ENCODE peak calls at places on chromosomes 5 and 9, in six cellular contexts. H, V, L, Q, P and E are unnamed samples.

GRCh38 chr9:18775969-18776368 is 257.0 kb downstream of the SAXO1 start:
- ATAC-seq in H (peak), V (peak), L (no peak), Q (no peak), P (peak), E (no peak)

GRCh38 chr5:69493235-69493925 is 790 bp downstream of the OCLN start:
- ATAC-seq in H (peak), V (peak), L (peak), Q (peak), P (peak), E (peak)

GRCh38 chr5:173963867-173964429 is 25.0 kb upstream of the C5orf47 start:
- ATAC-seq in H (no peak), V (peak), L (peak), Q (peak), P (peak), E (no peak)

GRCh38 chr9:81565144-81565543 is 124.2 kb downstream of the TLE1 start:
- ATAC-seq in H (no peak), V (peak), L (no peak), Q (no peak), P (peak), E (no peak)

GRCh38 chr9:99368341-99369326 is 146.6 kb downstream of the SEC61B start:
- ATAC-seq in H (peak), V (peak), L (no peak), Q (peak), P (no peak), E (peak)

GRCh38 chr9:74589576-74589975 is 92.4 kb downstream of the RORB start:
- ATAC-seq in H (no peak), V (no peak), L (no peak), Q (no peak), P (no peak), E (peak)

GRCh38 chr5:151030377-151030776 is 10.0 kb downstream of the GPX3 start:
- ATAC-seq in H (peak), V (peak), L (no peak), Q (no peak), P (peak), E (no peak)

GRCh38 chr9:80720579-80720978 is 968.8 kb downstream of the TLE1 start:
- ATAC-seq in H (no peak), V (no peak), L (no peak), Q (no peak), P (no peak), E (no peak)

GRCh38 chr5:3600106-3600997 is 4.7 kb downstream of the IRX1 start:
- ATAC-seq in H (no peak), V (no peak), L (no peak), Q (no peak), P (no peak), E (no peak)

GRCh38 chr9:68495287-68495686 is 45.4 kb downstream of the TMEM252 start:
- ATAC-seq in H (no peak), V (no peak), L (no peak), Q (no peak), P (no peak), E (no peak)

GRCh38 chr5:113345261-113345940 is 89.4 kb downstream of the TSSK1B start:
- ATAC-seq in H (peak), V (no peak), L (no peak), Q (no peak), P (no peak), E (no peak)

GRCh38 chr5:85717203-85717563 is 900.6 kb upstream of the COX7C start:
- ATAC-seq in H (no peak), V (no peak), L (no peak), Q (no peak), P (no peak), E (no peak)

GRCh38 chr9:128101231-128101641 is 26.3 kb downstream of the PTGES2 start:
- ATAC-seq in H (no peak), V (no peak), L (no peak), Q (no peak), P (no peak), E (no peak)

GRCh38 chr5:82100303-82101077 is 128.7 kb downstream of the ATG10 start:
- ATAC-seq in H (peak), V (peak), L (peak), Q (no peak), P (no peak), E (peak)

GRCh38 chr9:89361816-89362646 is 43.7 kb downstream of the SECISBP2 start:
- ATAC-seq in H (no peak), V (no peak), L (no peak), Q (no peak), P (no peak), E (no peak)

GRCh38 chr9:109551651-109552050 is 53.5 kb upstream of the PTPN3 start:
- ATAC-seq in H (no peak), V (no peak), L (no peak), Q (no peak), P (no peak), E (no peak)

GRCh38 chr9:120257483-120257882 is 322.5 kb downstream of the CDK5RAP2 start:
- ATAC-seq in H (no peak), V (no peak), L (no peak), Q (no peak), P (no peak), E (no peak)

GRCh38 chr5:178114325-178115135 is 1.2 kb downstream of the N4BP3 start:
- ATAC-seq in H (peak), V (peak), L (no peak), Q (peak), P (peak), E (peak)

GRCh38 chr5:160272041-160272663 is 40.2 kb downstream of the CCNJL start:
- ATAC-seq in H (no peak), V (no peak), L (no peak), Q (no peak), P (peak), E (no peak)

GRCh38 chr9:129185991-129186390 is 7.9 kb upstream of the IER5L start:
- ATAC-seq in H (no peak), V (no peak), L (no peak), Q (no peak), P (no peak), E (no peak)

GRCh38 chr9:110538169-110538568 is 41.4 kb downstream of the SVEP1 start:
- ATAC-seq in H (no peak), V (no peak), L (no peak), Q (no peak), P (no peak), E (no peak)

GRCh38 chr5:127846884-127847283 is 143.7 kb downstream of the CCDC192 start:
- ATAC-seq in H (no peak), V (no peak), L (no peak), Q (no peak), P (no peak), E (no peak)

GRCh38 chr5:88833371-88834107 is 49.4 kb downstream of the MEF2C start:
- ATAC-seq in H (no peak), V (peak), L (no peak), Q (peak), P (no peak), E (peak)

GRCh38 chr5:10482791-10483530 is 41.3 kb downstream of the ROPN1L start:
- ATAC-seq in H (no peak), V (no peak), L (no peak), Q (no peak), P (no peak), E (no peak)

GRCh38 chr5:40572947-40573346 is 106.8 kb upstream of the PTGER4 start:
- ATAC-seq in H (no peak), V (no peak), L (no peak), Q (no peak), P (no peak), E (no peak)

GRCh38 chr5:107451028-107451427 is 219.7 kb downstream of the EFNA5 start:
- ATAC-seq in H (no peak), V (no peak), L (no peak), Q (no peak), P (no peak), E (no peak)

GRCh38 chr5:141646026-141646425 is 5.2 kb downstream of the FCHSD1 start:
- ATAC-seq in H (no peak), V (no peak), L (no peak), Q (no peak), P (no peak), E (no peak)